ENCODE peak calls at places on chromosomes 4 and X, in seven cellular contexts. F is stimulated activated CD4-positive, alpha-beta T cell treated with anti-CD3 and anti-CD28 coated beads, Interleukin-12 subunit alpha, Interleukin-12 subunit beta, amount 100 ng/mL, for 4 hours; E is NCI-H2081; O is islet precursor cell; P is ELR; H is EL; A is D721Med. C is an unnamed sample.

GRCh38 chr4:95410387-95411005 is 138.3 kb downstream of the UNC5C start:
- DNase-seq in F (no peak), E (no peak), O (peak), P (no peak), H (no peak), A (no peak), C (no peak)

GRCh38 chrX:118216488-118216887 is 99.9 kb upstream of the KLHL13 start:
- DNase-seq in F (no peak), E (peak), O (no peak), P (no peak), H (no peak), A (no peak), C (no peak)

GRCh38 chrX:133550665-133551064 is 135.4 kb upstream of the GPC4 start:
- DNase-seq in F (no peak), E (no peak), O (no peak), P (no peak), H (no peak), A (no peak), C (no peak)

GRCh38 chr4:6374575-6374974 is 97.8 kb downstream of the PPP2R2C start:
- DNase-seq in F (no peak), E (no peak), O (no peak), P (no peak), H (no peak), A (no peak), C (no peak)

GRCh38 chrX:15493118-15494082 is at the start of gene PIR:
- DNase-seq in F (peak), E (peak), O (peak), P (peak), H (peak), A (peak), C (peak)

GRCh38 chrX:136251042-136251991 is at the start of gene MAP7D3:
- DNase-seq in F (peak), E (peak), O (peak), P (peak), H (peak), A (peak), C (peak)

GRCh38 chrX:87391742-87392141 is 125.9 kb upstream of the KLHL4 start:
- DNase-seq in F (no peak), E (no peak), O (no peak), P (no peak), H (no peak), A (no peak), C (no peak)

GRCh38 chrX:110132450-110133114 is 129.7 kb downstream of the TMEM164 start:
- DNase-seq in F (no peak), E (no peak), O (no peak), P (peak), H (no peak), A (no peak), C (no peak)

GRCh38 chr4:151644625-151645024 is 116.2 kb downstream of the GATB start:
- DNase-seq in F (no peak), E (no peak), O (peak), P (peak), H (peak), A (no peak), C (no peak)

GRCh38 chr4:127965803-127966175 is 583 bp downstream of the ABHD18 start:
- DNase-seq in F (peak), E (peak), O (peak), P (peak), H (peak), A (peak), C (peak)

GRCh38 chr4:186688150-186688943 is 35.3 kb downstream of the FAT1 start:
- DNase-seq in F (no peak), E (no peak), O (no peak), P (no peak), H (no peak), A (no peak), C (no peak)

GRCh38 chr4:153763404-153763803 is 3.6 kb upstream of the RNF175 start:
- DNase-seq in F (no peak), E (no peak), O (no peak), P (peak), H (peak), A (no peak), C (no peak)

GRCh38 chrX:78514852-78515251 is 144.3 kb downstream of the RTL3 start:
- DNase-seq in F (no peak), E (no peak), O (no peak), P (no peak), H (no peak), A (no peak), C (peak)

GRCh38 chr4:86934147-86934771 is 552 bp upstream of the AFF1 start:
- DNase-seq in F (no peak), E (no peak), O (no peak), P (peak), H (no peak), A (no peak), C (no peak)

GRCh38 chrX:56233100-56233499 is 944 bp downstream of the KLF8 start:
- DNase-seq in F (no peak), E (no peak), O (no peak), P (no peak), H (no peak), A (no peak), C (no peak)

GRCh38 chr4:130403221-130403620 is 1307.3 kb downstream of the C4orf33 start:
- DNase-seq in F (no peak), E (no peak), O (peak), P (no peak), H (no peak), A (no peak), C (no peak)

GRCh38 chr4:126906466-126906865 is 726.3 kb upstream of the INTU start:
- DNase-seq in F (no peak), E (no peak), O (no peak), P (no peak), H (no peak), A (no peak), C (no peak)

GRCh38 chr4:113872426-113873260 is 106.8 kb downstream of the ARSJ start:
- DNase-seq in F (no peak), E (no peak), O (peak), P (peak), H (peak), A (no peak), C (peak)

GRCh38 chr4:17613761-17614415 is 553 bp upstream of the MED28 start:
- DNase-seq in F (no peak), E (no peak), O (peak), P (peak), H (peak), A (no peak), C (peak)

GRCh38 chrX:66163849-66164401 is at the start of gene HEPH:
- DNase-seq in F (no peak), E (no peak), O (peak), P (no peak), H (no peak), A (no peak), C (no peak)

GRCh38 chr4:106583567-106583966 is 215.0 kb upstream of the GIMD1 start:
- DNase-seq in F (no peak), E (no peak), O (no peak), P (peak), H (peak), A (no peak), C (peak)

GRCh38 chr4:140653718-140654515 is 85.2 kb upstream of the UCP1 start:
- DNase-seq in F (no peak), E (no peak), O (no peak), P (no peak), H (peak), A (no peak), C (no peak)

GRCh38 chr4:176837176-176837915 is 44.6 kb upstream of the VEGFC start:
- DNase-seq in F (no peak), E (no peak), O (no peak), P (no peak), H (no peak), A (no peak), C (no peak)

GRCh38 chrX:75297508-75297907 is 23.6 kb downstream of the UPRT start:
- DNase-seq in F (no peak), E (no peak), O (no peak), P (no peak), H (no peak), A (no peak), C (no peak)

GRCh38 chr4:3198906-3199305 is 50.1 kb upstream of the MSANTD1 start:
- DNase-seq in F (no peak), E (no peak), O (no peak), P (no peak), H (no peak), A (no peak), C (no peak)

GRCh38 chr4:23333946-23334878 is 555.6 kb downstream of the PPARGC1A start:
- DNase-seq in F (peak), E (peak), O (peak), P (peak), H (peak), A (no peak), C (peak)